ENCODE peak calls at places on chromosomes 3 and 15, in nine cellular contexts. P, X, E, U, O, H, I, Q and V are unnamed samples.

GRCh38 chr3:110246796-110247369 is 824.7 kb upstream of the NECTIN3 start:
- DNase-seq in H (no peak), Q (no peak), U (no peak), E (no peak), P (no peak), O (no peak), X (no peak), I (no peak), V (no peak)

GRCh38 chr3:65497846-65498245 is 540.9 kb downstream of the MAGI1 start:
- DNase-seq in X (no peak), H (no peak), U (no peak), O (no peak), E (no peak), Q (peak; percentile 34), I (no peak), P (no peak), V (no peak)

GRCh38 chr15:69809421-69809820 is 288.3 kb downstream of the TLE3 start:
- DNase-seq in U (no peak), H (no peak), O (no peak), Q (no peak), P (no peak), I (no peak), X (no peak), E (no peak), V (no peak)

GRCh38 chr15:99328673-99329072 is 77.4 kb downstream of the LRRC28 start:
- DNase-seq in E (no peak), Q (no peak), O (no peak), H (no peak), P (no peak), X (no peak), I (no peak), U (no peak), V (no peak)

GRCh38 chr3:82067420-82067819 is 306.0 kb upstream of the GBE1 start:
- DNase-seq in H (no peak), Q (no peak), U (no peak), E (no peak), X (no peak), P (no peak), O (no peak), I (no peak), V (no peak)

GRCh38 chr3:66816110-66816761 is 181.9 kb upstream of the KBTBD8 start:
- DNase-seq in I (no peak), O (no peak), H (no peak), P (no peak), Q (peak; percentile 32), U (no peak), X (peak; percentile 65), E (peak; percentile 57), V (peak; percentile 23)

GRCh38 chr15:85485956-85486567 is 105.7 kb downstream of the AKAP13 start:
- DNase-seq in I (no peak), X (peak; percentile 84), H (peak; percentile 69), E (peak; percentile 45), U (no peak), O (peak; percentile 59), Q (peak; percentile 47), P (peak; percentile 13), V (peak; percentile 62)

GRCh38 chr15:41789662-41790061 is 15.4 kb downstream of the MAPKBP1 start:
- DNase-seq in P (no peak), X (no peak), U (no peak), E (no peak), Q (no peak), O (no peak), I (no peak), H (no peak), V (no peak)

GRCh38 chr3:106025151-106025722 is 156.4 kb upstream of the CBLB start:
- DNase-seq in E (no peak), O (no peak), P (no peak), H (no peak), I (no peak), X (no peak), U (peak; percentile 44), Q (peak; percentile 67), V (no peak)

GRCh38 chr3:133384331-133385027 is 15.4 kb upstream of the BFSP2 start:
- DNase-seq in Q (peak; percentile 82), P (no peak), I (no peak), U (peak; percentile 63), H (peak; percentile 25), E (peak; percentile 62), O (no peak), X (peak; percentile 58), V (peak; percentile 34)

GRCh38 chr3:10268116-10268515 is 19.9 kb downstream of the TATDN2 start:
- DNase-seq in X (no peak), H (no peak), I (no peak), Q (no peak), E (no peak), U (no peak), P (no peak), O (no peak), V (no peak)

GRCh38 chr3:52435246-52436101 is 9.4 kb downstream of the SEMA3G start:
- DNase-seq in Q (no peak), X (no peak), H (no peak), P (no peak), I (no peak), E (no peak), U (no peak), O (no peak), V (no peak)

GRCh38 chr15:94059188-94059587 is 172.2 kb upstream of the MCTP2 start:
- DNase-seq in O (no peak), I (no peak), Q (no peak), U (no peak), P (no peak), E (no peak), H (no peak), X (peak; percentile 8), V (no peak)